ENCODE peak calls at places on chromosomes 6 and 20, in seven cellular contexts. O is gastrocnemius medialis, U is esophagus squamous epithelium, J is right lobe of liver, B is ovary, V is H54, Z is tibial nerve. T is an unnamed sample.

GRCh38 chr6:166104107-166104506 is 63.5 kb downstream of the TBXT start:
- DNase-seq in B (no peak), O (no peak), J (no peak), U (no peak), V (no peak), Z (no peak), T (no peak)

GRCh38 chr20:13141541-13141940 is 79.5 kb upstream of the ISM1 start:
- DNase-seq in O (no peak), V (no peak), Z (no peak), B (no peak), J (no peak), U (no peak), T (no peak)

GRCh38 chr20:11302436-11302835 is 615.3 kb upstream of the BTBD3 start:
- DNase-seq in Z (no peak), V (no peak), O (no peak), J (no peak), U (no peak), B (no peak), T (no peak)

GRCh38 chr6:3228791-3229565 is 1.5 kb upstream of the TUBB2B start:
- DNase-seq in U (no peak), B (peak; percentile 21), V (no peak), J (no peak), O (no peak), Z (no peak), T (peak; percentile 20)

GRCh38 chr6:28311139-28311823 is 24.7 kb downstream of the ZSCAN31 start:
- DNase-seq in O (no peak), B (no peak), V (no peak), J (no peak), Z (no peak), U (no peak), T (peak; percentile 5)

GRCh38 chr6:126764696-126765095 is 353.8 kb upstream of the RSPO3 start:
- DNase-seq in B (no peak), Z (no peak), U (no peak), V (no peak), J (no peak), O (no peak), T (no peak)

GRCh38 chr20:39049684-39050554 is 87.8 kb downstream of the DHX35 start:
- DNase-seq in Z (peak; percentile 38), B (peak; percentile 80), V (peak; percentile 81), U (no peak), J (peak; percentile 80), O (peak; percentile 28), T (peak; percentile 78)

GRCh38 chr6:136989591-136990578 is 54.9 kb downstream of the IL20RA start:
- DNase-seq in O (no peak), U (no peak), V (no peak), Z (no peak), B (peak; percentile 24), J (no peak), T (no peak)

GRCh38 chr6:36851149-36851614 is 11.9 kb upstream of the CPNE5 start:
- DNase-seq in O (no peak), V (peak; percentile 64), Z (no peak), U (no peak), J (no peak), B (no peak), T (peak; percentile 71)

GRCh38 chr6:41294463-41294862 is 8.0 kb upstream of the TREM1 start:
- DNase-seq in Z (no peak), V (no peak), J (no peak), B (no peak), O (no peak), U (no peak), T (peak; percentile 13)

GRCh38 chr20:62056975-62057374 is 8.7 kb downstream of the TAF4 start:
- DNase-seq in V (no peak), O (no peak), Z (no peak), J (no peak), B (no peak), U (no peak), T (no peak)

GRCh38 chr6:132107896-132108295 is 156.7 kb upstream of the CCN2 start:
- DNase-seq in B (no peak), U (no peak), Z (no peak), J (no peak), V (no peak), O (no peak), T (no peak)

GRCh38 chr6:93498713-93499112 is 79.4 kb upstream of the EPHA7 start:
- DNase-seq in U (no peak), O (no peak), V (no peak), J (no peak), B (no peak), Z (no peak), T (no peak)

GRCh38 chr6:126748141-126748540 is 370.3 kb upstream of the RSPO3 start:
- DNase-seq in V (no peak), B (no peak), O (no peak), Z (no peak), U (no peak), J (no peak), T (no peak)

GRCh38 chr6:143110996-143111395 is 50.3 kb downstream of the AIG1 start:
- DNase-seq in Z (no peak), B (no peak), U (no peak), J (no peak), O (no peak), V (no peak), T (no peak)

GRCh38 chr6:90500458-90500857 is 86.4 kb downstream of the MAP3K7 start:
- DNase-seq in B (no peak), J (no peak), Z (no peak), U (no peak), O (no peak), V (no peak), T (no peak)

GRCh38 chr6:71556141-71556540 is 267.5 kb downstream of the OGFRL1 start:
- DNase-seq in U (no peak), O (no peak), V (no peak), J (no peak), Z (no peak), B (no peak), T (no peak)

GRCh38 chr6:107075951-107076381 is 39.3 kb downstream of the BEND3 start:
- DNase-seq in B (no peak), J (no peak), Z (no peak), V (no peak), O (no peak), U (no peak), T (no peak)

GRCh38 chr20:63691711-63692435 is 4.6 kb upstream of the TNFRSF6B start:
- DNase-seq in V (peak; percentile 23), J (no peak), Z (no peak), B (no peak), O (no peak), U (no peak), T (no peak)
- TF ChIP-seq POLR2A in V (no peak), J (no peak), Z (no peak), B (no peak), O (no peak), U (no peak), T (no peak)

DNA sequence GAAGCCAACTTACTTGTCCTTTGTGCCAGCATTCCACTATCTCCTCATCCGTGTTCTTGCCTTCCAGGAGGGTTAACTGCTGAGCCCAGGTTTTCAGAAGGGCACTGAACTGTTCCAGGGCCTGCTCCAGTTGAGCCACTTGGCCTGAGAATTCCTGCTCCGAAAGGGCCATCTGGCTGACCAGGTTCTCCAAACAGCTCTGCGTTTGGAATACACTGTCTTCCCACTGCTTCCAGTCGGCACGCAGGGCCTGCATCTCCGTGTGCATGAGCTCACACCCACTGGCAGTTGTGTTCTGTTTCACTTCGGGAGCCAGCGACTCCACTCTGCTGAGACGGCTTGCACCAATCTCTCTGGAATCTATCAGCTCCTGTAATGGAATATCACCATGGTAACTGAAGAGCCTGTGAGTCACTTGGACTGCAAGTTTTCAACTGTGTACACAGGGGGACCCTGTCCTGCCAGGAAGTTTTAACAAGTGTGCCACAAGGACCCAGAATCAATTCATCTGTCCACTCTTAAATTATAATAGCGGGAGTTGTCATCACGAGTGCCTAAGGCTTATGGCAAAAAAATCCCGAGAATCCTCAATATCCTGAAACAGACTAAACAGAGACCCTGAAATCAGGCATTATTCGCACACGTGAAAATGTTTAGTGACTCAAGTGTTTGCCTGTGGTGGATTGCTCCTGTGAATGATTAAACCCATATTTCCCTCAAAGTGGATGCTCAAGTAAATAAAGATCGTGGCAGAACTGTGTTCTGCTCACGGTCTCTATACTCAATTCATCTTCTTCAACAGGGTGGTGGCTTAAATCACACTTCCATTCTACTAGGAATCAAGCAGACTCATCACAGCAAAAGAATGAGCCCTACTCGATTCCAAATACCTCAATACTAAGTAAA is 255.9 kb downstream of the SYNE1 start:
- DNase-seq in V (peak; percentile 7), U (no peak), B (peak; percentile 79), O (peak; percentile 37), J (peak; percentile 49), Z (peak; percentile 37), T (no peak)
- TF ChIP-seq POLR2A in V (peak; percentile 47), U (peak; percentile 39), B (peak; percentile 87), O (peak; percentile 19), J (peak; percentile 37), Z (peak; percentile 44), T (no peak)

DNA sequence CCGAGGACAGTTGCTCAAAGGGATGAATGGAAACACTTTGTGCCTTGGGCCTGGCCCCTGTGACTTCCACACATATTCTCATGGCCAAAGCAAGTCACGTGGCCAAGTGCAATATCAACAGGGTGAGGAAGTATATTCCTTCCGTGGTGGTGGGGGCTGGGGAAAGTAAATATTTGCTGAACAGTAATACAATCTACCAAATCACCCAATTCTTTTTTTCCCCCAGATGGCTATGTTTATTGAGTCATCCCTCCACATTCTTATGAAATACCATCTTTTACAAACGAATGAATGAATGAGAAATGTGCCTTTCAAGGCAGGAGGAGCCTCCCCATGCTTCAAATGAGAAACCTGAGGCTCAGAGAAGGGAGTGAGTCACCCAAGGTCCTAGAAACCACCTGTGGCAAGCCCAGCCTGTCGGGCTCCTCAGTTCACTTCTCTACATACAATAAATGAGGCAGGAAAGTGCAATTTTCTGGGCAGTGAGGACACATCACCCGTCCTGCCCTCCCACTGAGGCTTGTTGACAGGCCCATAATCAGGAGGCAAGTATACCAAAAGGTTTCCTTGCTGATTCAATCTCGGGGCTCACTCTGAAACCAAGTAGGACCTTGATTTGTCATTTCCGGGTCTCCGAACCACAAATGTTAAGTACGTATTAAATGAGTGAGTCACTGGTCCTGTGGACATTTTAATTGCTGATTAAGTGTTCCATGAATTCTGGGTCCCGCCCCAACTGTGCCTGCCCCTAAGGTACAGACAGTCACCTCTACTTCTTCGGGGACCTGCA is 25.3 kb upstream of the TOP1 start:
- DNase-seq in J (peak; percentile 62), B (no peak), Z (peak; percentile 62), V (peak; percentile 63), U (peak; percentile 38), O (peak; percentile 81), T (no peak)
- TF ChIP-seq POLR2A in J (no peak), B (no peak), Z (no peak), V (no peak), U (no peak), O (no peak), T (no peak)

DNA sequence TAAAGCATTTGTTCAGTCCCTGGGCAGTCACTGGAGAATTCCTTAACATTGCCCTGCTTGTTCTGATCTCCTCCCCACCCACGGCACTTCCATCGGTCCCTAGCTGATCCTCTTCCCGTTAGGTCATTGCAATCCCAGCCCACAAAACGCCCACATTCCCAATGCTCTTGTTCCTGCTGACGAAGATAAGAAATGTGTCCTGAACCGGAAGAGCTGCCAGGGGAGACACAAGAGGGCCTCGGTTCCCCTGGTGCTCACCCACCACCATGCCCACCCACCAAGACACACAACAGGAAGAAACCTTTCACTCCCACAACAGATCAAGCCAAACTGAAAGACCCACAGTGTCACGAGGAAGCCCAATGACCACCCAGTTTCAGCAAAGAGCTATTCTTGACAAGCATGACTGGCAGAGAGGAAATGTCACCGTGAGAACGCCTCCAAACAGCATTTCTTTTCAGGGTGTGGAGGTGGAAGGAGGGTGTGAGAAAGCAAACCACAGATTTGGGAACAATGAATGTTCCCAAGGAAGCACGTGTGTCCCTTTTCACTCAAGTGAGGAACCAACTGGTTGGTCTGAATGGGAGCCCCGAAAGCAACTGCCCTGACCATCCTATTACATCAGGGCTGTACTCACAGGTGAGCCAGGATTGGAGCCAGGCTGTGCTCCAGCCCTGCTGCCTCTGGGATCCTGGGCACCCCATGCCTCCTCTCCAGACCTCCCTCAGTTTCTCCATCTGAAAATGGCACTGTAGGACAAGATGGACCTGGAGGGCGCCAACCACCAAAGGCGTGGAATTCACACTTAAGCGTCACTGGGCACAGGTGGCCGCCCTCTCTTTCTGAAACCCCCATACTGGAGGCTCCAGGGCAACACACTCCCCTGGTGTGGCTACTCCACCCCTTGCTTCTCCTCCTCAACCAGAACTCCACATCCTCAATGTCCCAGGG is 97.5 kb downstream of the ZMYND8 start:
- DNase-seq in O (no peak), V (no peak), U (no peak), Z (peak; percentile 46), J (no peak), B (no peak), T (no peak)
- TF ChIP-seq POLR2A in O (no peak), V (no peak), U (no peak), Z (no peak), J (no peak), B (no peak), T (no peak)

T was measured in erythroblast.